ENCODE peak calls at places on chromosomes 16 and 17, in six cellular contexts. A is H1, F is K562, B is HCT116, X is HepG2, S is GM12878. U is an unnamed sample. For H3K4me1, the result is how much of the 10 kb centered on the place peaks cover.

GRCh38 chr17:49998836-49999511 is 4.0 kb upstream of the DLX3 start:
- DNase-seq in F (no peak), B (no peak), A (no peak), S (no peak), X (no peak), U (no peak)

GRCh38 chr17:82244413-82245140 is 15.7 kb downstream of the SLC16A3 start:
- DNase-seq in A (no peak), X (no peak), F (no peak), S (no peak), B (no peak), U (no peak)

GRCh38 chr17:61416540-61417363 is 17.1 kb downstream of the TBX2 start:
- DNase-seq in S (no peak), X (peak), B (peak), A (peak), F (peak), U (no peak)

GRCh38 chr17:81716674-81716996 is 4.6 kb downstream of the SLC25A10 start:
- DNase-seq in S (no peak), X (no peak), A (no peak), F (no peak), B (no peak), U (no peak)

GRCh38 chr16:25563700-25564099 is 128.1 kb upstream of the HS3ST4 start:
- DNase-seq in A (no peak), X (no peak), S (no peak), B (no peak), F (no peak), U (no peak)

GRCh38 chr16:85490971-85491771 is 122.0 kb upstream of the GSE1 start:
- DNase-seq in S (no peak), A (no peak), X (peak), B (peak), F (peak), U (no peak)

GRCh38 chr17:63798572-63799113 is 24.7 kb downstream of the DDX42 start:
- DNase-seq in B (no peak), S (no peak), A (no peak), X (no peak), F (no peak), U (no peak)

GRCh38 chr16:90019543-90020259 is 445 bp upstream of the DBNDD1 start:
- DNase-seq in S (no peak), B (no peak), F (peak), X (peak), A (no peak), U (no peak)

GRCh38 chr16:69424935-69425784 is 741 bp downstream of the CYB5B start:
- DNase-seq in A (no peak), B (no peak), X (no peak), S (no peak), F (no peak), U (no peak)

GRCh38 chr17:60832206-60832605 is 154.6 kb downstream of the BCAS3 start:
- DNase-seq in A (no peak), S (no peak), X (no peak), B (no peak), F (no peak), U (no peak)

GRCh38 chr17:7215652-7216139 is 3.9 kb downstream of the DLG4 start:
- DNase-seq in B (no peak), F (no peak), S (no peak), A (no peak), X (no peak), U (no peak)
- H3K4me1 ChIP-seq in B (under half), F (under half), S (under half), A (under half), X (half or more), U (under half)

GRCh38 chr17:44989552-44990138 is 21.5 kb upstream of the C1QL1 start:
- DNase-seq in B (no peak), A (no peak), X (no peak), F (no peak), S (peak), U (no peak)
- H3K9ac ChIP-seq in B (no peak), A (no peak), X (no peak), F (no peak), S (no peak), U (peak)

DNA sequence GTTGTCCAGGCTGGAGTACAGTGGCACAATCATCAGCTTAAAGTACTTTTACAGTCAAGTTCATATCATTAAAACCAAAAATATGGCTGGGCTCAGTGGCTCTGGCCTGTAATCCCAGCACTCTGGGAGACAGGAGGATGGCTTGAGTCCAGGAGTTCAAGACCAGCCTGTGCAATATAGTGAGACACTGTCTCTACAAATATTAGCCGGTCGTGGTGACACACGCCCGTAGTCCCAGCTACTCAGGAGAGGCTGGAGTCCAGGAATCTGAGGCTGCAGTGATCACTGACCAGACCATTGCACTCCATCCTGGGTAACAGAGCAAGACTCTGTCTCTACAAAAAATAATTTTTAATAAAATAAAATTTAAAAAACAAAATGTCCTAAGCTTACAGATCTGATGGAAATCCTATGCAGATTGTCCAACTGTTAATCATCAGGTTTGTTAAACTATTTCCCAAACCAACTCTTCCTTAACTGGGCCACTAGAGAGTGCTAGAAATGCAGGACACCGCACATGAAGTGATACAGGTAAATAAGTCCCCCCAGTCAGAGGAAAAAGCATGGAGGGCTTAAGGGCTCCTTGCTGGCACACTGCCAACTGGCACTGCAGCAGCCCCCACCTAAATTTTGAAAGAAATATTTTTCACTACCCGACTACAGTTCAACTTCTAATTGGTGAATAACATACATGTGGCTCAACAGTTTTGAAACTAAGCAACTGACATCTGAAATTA is 2.8 kb downstream of the USP22 start:
- DNase-seq in F (peak), S (no peak), A (no peak), X (peak), B (peak), U (no peak)
- TF ChIP-seq ZNF274 in F (no peak), S (no peak), A (no peak), X (no peak), B (no peak), U (no peak)

DNA sequence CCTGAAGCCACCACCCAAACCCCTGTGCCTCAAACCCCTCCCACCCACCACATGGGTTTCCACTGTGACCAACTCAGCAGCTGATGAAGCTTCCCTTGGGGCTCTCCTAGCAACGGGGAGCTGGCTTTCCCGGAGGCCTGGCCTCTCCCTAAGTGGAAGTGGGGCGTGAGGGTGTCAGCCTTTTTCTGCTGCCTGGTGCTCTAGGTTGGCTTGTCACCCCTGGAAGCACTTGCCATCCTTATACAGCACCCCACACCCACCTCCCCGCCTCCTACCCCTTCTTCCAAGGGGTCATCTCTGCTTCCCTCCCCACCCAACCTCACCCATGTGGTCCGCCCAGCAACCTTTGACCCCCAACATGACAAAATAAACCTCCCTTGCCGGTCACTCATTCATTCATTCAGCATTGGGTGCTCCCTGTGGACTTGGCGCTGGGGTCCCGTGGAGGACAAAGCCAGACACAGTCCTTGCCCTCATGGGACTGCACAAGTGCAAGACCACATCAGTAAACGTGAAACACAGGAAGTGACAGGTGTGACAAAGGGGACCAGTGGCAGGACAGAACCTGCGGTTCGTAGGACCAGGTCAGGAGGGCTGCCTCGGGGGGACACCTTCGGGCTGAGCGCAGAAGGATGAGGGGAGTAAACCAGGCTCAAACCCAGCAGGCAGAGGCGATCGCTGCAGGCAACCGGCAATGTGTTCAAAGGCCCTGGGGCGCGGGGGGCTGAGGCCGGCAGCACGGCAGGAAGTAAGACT is 185.2 kb downstream of the SEC14L1 start:
- DNase-seq in B (no peak), S (no peak), A (no peak), F (no peak), X (no peak), U (no peak)
- H3K4me1 ChIP-seq in B (under half), S (half or more), A (under half), F (under half), X (half or more), U (under half)

U was measured in NT2/D1.